ENCODE peak calls at places on chromosomes 11 and 22, in nine cellular contexts. G, J, E, I, C, H, P, Q and N are unnamed samples.
A peak's percentile ranks its signal among the peaks of the same experiment; 100 is the strongest.

GRCh38 chr11:46617451-46618314 is at the start of gene ATG13:
- DNase-seq in I (peak; percentile 64), J (peak; percentile 51), P (peak; percentile 79), H (peak; percentile 86), E (peak; percentile 87), G (peak; percentile 90), C (peak; percentile 1), Q (peak; percentile 84), N (peak; percentile 82)

GRCh38 chr11:26065944-26066343 is 266.0 kb upstream of the ANO3 start:
- DNase-seq in J (no peak), G (no peak), E (no peak), C (no peak), I (no peak), H (no peak), P (no peak), Q (no peak), N (no peak)

GRCh38 chr11:116481126-116481644 is 291.6 kb downstream of the BUD13 start:
- DNase-seq in H (no peak), G (no peak), P (no peak), C (no peak), E (no peak), I (no peak), Q (no peak), J (no peak), N (no peak)

GRCh38 chr11:69220581-69221051 is 64.9 kb downstream of the SMIM38 start:
- DNase-seq in E (no peak), H (no peak), C (no peak), J (no peak), G (no peak), I (no peak), Q (no peak), P (no peak), N (no peak)

GRCh38 chr11:75465701-75466531 is 32.9 kb upstream of the KLHL35 start:
- DNase-seq in H (no peak), E (no peak), P (no peak), I (peak; percentile 35), C (no peak), J (no peak), Q (peak; percentile 75), G (no peak), N (no peak)

GRCh38 chr11:44628730-44629361 is 63.4 kb downstream of the CD82 start:
- DNase-seq in H (no peak), E (no peak), P (no peak), G (no peak), I (no peak), J (no peak), C (no peak), Q (no peak), N (no peak)

GRCh38 chr11:7307836-7308235 is 56.1 kb downstream of the SYT9 start:
- DNase-seq in P (no peak), E (no peak), G (no peak), C (no peak), J (no peak), H (no peak), Q (no peak), I (no peak), N (no peak)

GRCh38 chr22:27032121-27032761 is 374.9 kb downstream of the MIAT start:
- DNase-seq in C (no peak), J (no peak), I (no peak), Q (peak; percentile 46), P (no peak), E (no peak), H (no peak), G (no peak), N (no peak)

GRCh38 chr11:33670250-33671011 is 30.2 kb downstream of the C11orf91 start:
- DNase-seq in E (no peak), G (no peak), J (no peak), P (no peak), I (peak; percentile 85), Q (peak; percentile 61), H (no peak), C (no peak), N (no peak)

GRCh38 chr11:123206671-123207421 is 11.8 kb upstream of the CLMP start:
- DNase-seq in C (no peak), P (no peak), H (no peak), J (no peak), Q (no peak), G (no peak), I (no peak), E (no peak), N (no peak)

GRCh38 chr22:32355760-32356159 is 1.9 kb upstream of the RFPL3 start:
- DNase-seq in P (no peak), I (no peak), E (no peak), J (no peak), G (peak; percentile 36), H (no peak), Q (peak; percentile 10), C (no peak), N (no peak)